ENCODE peak calls at places on chromosome 14, in ten cellular contexts. P is activated CD4-positive, alpha-beta T cell treated with anti-CD3 and anti-CD28 coated beads, Interleukin-2, amount 10 ng/mL, durations not matched to agents 7 days and 5 days; K is uterus; T is brain microvascular endothelial cell; O is stimulated activated CD4-positive, alpha-beta T cell treated with anti-CD3 and anti-CD28 coated beads, Interleukin-4, amount 100 ng/mL, for 1 hour; A is ACHN; V is putamen; I is D721Med; R is smooth muscle cell of the brain vasculature; S is Kasumi-1. Z is an unnamed sample.

GRCh38 chr14:67555518-67556090 is 22.5 kb downstream of the PLEKHH1 start:
- DNase-seq in P (no peak), K (no peak), T (no peak), O (no peak), A (no peak), V (no peak), I (no peak), R (no peak), S (no peak), Z (no peak)

GRCh38 chr14:55681088-55681487 is 101.1 kb downstream of the KTN1 start:
- DNase-seq in P (no peak), K (no peak), T (no peak), O (no peak), A (no peak), V (no peak), I (no peak), R (no peak), S (no peak), Z (no peak)

GRCh38 chr14:87805315-87805723 is 187.7 kb downstream of the GALC start:
- DNase-seq in P (peak), K (no peak), T (no peak), O (peak), A (peak), V (no peak), I (no peak), R (no peak), S (peak), Z (peak)

GRCh38 chr14:103623883-103624482 is 5.0 kb upstream of the KLC1 start:
- DNase-seq in P (no peak), K (peak), T (no peak), O (no peak), A (no peak), V (no peak), I (no peak), R (no peak), S (no peak), Z (peak)

GRCh38 chr14:55448146-55448614 is 7.8 kb upstream of the TBPL2 start:
- DNase-seq in P (no peak), K (peak), T (peak), O (no peak), A (peak), V (no peak), I (no peak), R (no peak), S (no peak), Z (no peak)

GRCh38 chr14:103155013-103155412 is 31.8 kb downstream of the TNFAIP2 start:
- DNase-seq in P (no peak), K (no peak), T (no peak), O (no peak), A (peak), V (peak), I (no peak), R (no peak), S (no peak), Z (peak)

GRCh38 chr14:105315211-105315721 is 718 bp downstream of the PACS2 start:
- DNase-seq in P (peak), K (no peak), T (no peak), O (peak), A (peak), V (no peak), I (no peak), R (no peak), S (peak), Z (no peak)

GRCh38 chr14:21840765-21841164 is 167.1 kb upstream of the OR4E1 start:
- DNase-seq in P (no peak), K (no peak), T (no peak), O (no peak), A (peak), V (no peak), I (no peak), R (no peak), S (peak), Z (no peak)

GRCh38 chr14:61201171-61201570 is 80.0 kb downstream of the TMEM30B start:
- DNase-seq in P (no peak), K (no peak), T (no peak), O (no peak), A (no peak), V (no peak), I (no peak), R (no peak), S (no peak), Z (no peak)

GRCh38 chr14:44914849-44915248 is 46.9 kb downstream of the KLHL28 start:
- DNase-seq in P (no peak), K (no peak), T (no peak), O (no peak), A (no peak), V (no peak), I (no peak), R (no peak), S (no peak), Z (no peak)

GRCh38 chr14:73666583-73666982 is 21.8 kb downstream of the DNAL1 start:
- DNase-seq in P (no peak), K (no peak), T (no peak), O (no peak), A (no peak), V (no peak), I (no peak), R (no peak), S (no peak), Z (no peak)

GRCh38 chr14:94110552-94111181 is at the start of gene IFI27:
- DNase-seq in P (peak), K (peak), T (no peak), O (no peak), A (peak), V (peak), I (no peak), R (no peak), S (no peak), Z (no peak)

GRCh38 chr14:92487513-92488133 is 26.0 kb upstream of the RIN3 start:
- DNase-seq in P (no peak), K (no peak), T (no peak), O (no peak), A (no peak), V (no peak), I (no peak), R (no peak), S (peak), Z (peak)

GRCh38 chr14:71726639-71727085 is 205.6 kb upstream of the RGS6 start:
- DNase-seq in P (no peak), K (no peak), T (no peak), O (no peak), A (no peak), V (no peak), I (no peak), R (no peak), S (no peak), Z (no peak)

GRCh38 chr14:67187826-67188225 is 1.4 kb upstream of the GARIN2 start:
- DNase-seq in P (no peak), K (no peak), T (peak), O (no peak), A (peak), V (no peak), I (no peak), R (no peak), S (no peak), Z (no peak)

GRCh38 chr14:76902591-76902990 is 76.4 kb downstream of the LRRC74A start:
- DNase-seq in P (no peak), K (no peak), T (no peak), O (no peak), A (no peak), V (no peak), I (no peak), R (no peak), S (no peak), Z (no peak)

GRCh38 chr14:104358528-104359300 is 220.3 kb downstream of the KIF26A start:
- DNase-seq in P (no peak), K (no peak), T (no peak), O (no peak), A (no peak), V (no peak), I (no peak), R (no peak), S (no peak), Z (peak)